ENCODE peak calls at places on chromosomes 2 and 18, in seven cellular contexts. E is fibroblast of lung; D is heart right ventricle; Q is CD4-positive, alpha-beta T cell; A is aorta; G is RWPE1; C is body of pancreas. S is an unnamed sample.

GRCh38 chr2:40041983-40042382 is 262.9 kb upstream of the THUMPD2 start:
- DNase-seq in D (no peak), E (peak), A (no peak), C (no peak), G (no peak), Q (no peak), S (no peak)

GRCh38 chr18:23616258-23616657 is 30.0 kb upstream of the NPC1 start:
- DNase-seq in G (no peak), D (no peak), C (no peak), A (no peak), E (no peak), Q (no peak), S (no peak)

GRCh38 chr2:212032536-212033219 is 505.9 kb downstream of the ERBB4 start:
- DNase-seq in Q (no peak), E (peak), C (no peak), G (no peak), D (no peak), A (no peak), S (no peak)

GRCh38 chr2:232976176-232976575 is 36.9 kb downstream of the NGEF start:
- DNase-seq in E (no peak), A (no peak), Q (no peak), G (no peak), C (no peak), D (no peak), S (no peak)

GRCh38 chr2:110116033-110116710 is 550 bp upstream of the MALL start:
- DNase-seq in G (no peak), E (peak), Q (no peak), D (no peak), C (no peak), A (peak), S (peak)

GRCh38 chr2:175732523-175732922 is 269.5 kb downstream of the LNPK start:
- DNase-seq in Q (no peak), G (no peak), D (no peak), C (no peak), E (no peak), A (no peak), S (no peak)

GRCh38 chr2:73963385-73964120 is 21.2 kb upstream of the TET3 start:
- DNase-seq in E (no peak), G (no peak), C (no peak), D (no peak), A (no peak), Q (no peak), S (no peak)

GRCh38 chr2:218223046-218223445 is 6.1 kb downstream of the ARPC2 start:
- DNase-seq in E (peak), G (no peak), D (no peak), Q (no peak), C (no peak), A (no peak), S (no peak)

GRCh38 chr2:47092465-47092864 is 62.6 kb downstream of the STPG4 start:
- DNase-seq in C (no peak), G (no peak), E (no peak), D (no peak), A (no peak), Q (no peak), S (no peak)

GRCh38 chr18:13456736-13457271 is 238.2 kb downstream of the LDLRAD4 start:
- DNase-seq in E (peak), A (no peak), G (no peak), C (no peak), Q (no peak), D (no peak), S (no peak)

GRCh38 chr2:241702405-241703127 is 727 bp downstream of the ING5 start:
- DNase-seq in E (peak), D (peak), C (peak), A (peak), G (peak), Q (peak), S (peak)

GRCh38 chr2:144460981-144461766 is 58.7 kb downstream of the ZEB2 start:
- DNase-seq in Q (no peak), D (no peak), E (peak), C (no peak), A (no peak), G (no peak), S (peak)

GRCh38 chr2:215966274-215966673 is 47.1 kb downstream of the MREG start:
- DNase-seq in C (no peak), E (no peak), D (no peak), G (no peak), Q (no peak), A (no peak), S (no peak)

GRCh38 chr18:76252880-76253279 is 242.2 kb downstream of the ZNF516 start:
- DNase-seq in Q (no peak), D (no peak), A (no peak), E (no peak), G (no peak), C (no peak), S (no peak)

GRCh38 chr2:28325173-28325566 is 67.5 kb upstream of the FOSL2 start:
- DNase-seq in C (no peak), G (no peak), A (no peak), Q (no peak), E (no peak), D (no peak), S (no peak)

GRCh38 chr2:180061085-180061484 is 54.0 kb upstream of the CWC22 start:
- DNase-seq in A (no peak), D (no peak), E (no peak), G (no peak), Q (no peak), C (no peak), S (no peak)

GRCh38 chr2:169711751-169712509 is 17.7 kb downstream of the PHOSPHO2 start:
- DNase-seq in A (no peak), E (no peak), C (no peak), Q (no peak), G (no peak), D (no peak), S (no peak)

GRCh38 chr2:169705927-169706326 is 11.7 kb downstream of the PHOSPHO2 start:
- DNase-seq in C (no peak), D (no peak), E (peak), G (no peak), Q (no peak), A (no peak), S (no peak)

GRCh38 chr2:169709970-169710369 is 15.7 kb downstream of the PHOSPHO2 start:
- DNase-seq in C (no peak), E (no peak), D (no peak), Q (no peak), G (no peak), A (no peak), S (no peak)

GRCh38 chr2:169707626-169708025 is 13.4 kb downstream of the PHOSPHO2 start:
- DNase-seq in E (no peak), Q (no peak), D (no peak), G (no peak), C (no peak), A (no peak), S (no peak)

GRCh38 chr2:169709335-169709734 is 15.1 kb downstream of the PHOSPHO2 start:
- DNase-seq in C (no peak), G (no peak), Q (no peak), A (no peak), D (no peak), E (no peak), S (no peak)
- H3K27ac ChIP-seq in C (no peak), G (no peak), Q (no peak), A (no peak), D (no peak), E (no peak), S (no peak)

DNA sequence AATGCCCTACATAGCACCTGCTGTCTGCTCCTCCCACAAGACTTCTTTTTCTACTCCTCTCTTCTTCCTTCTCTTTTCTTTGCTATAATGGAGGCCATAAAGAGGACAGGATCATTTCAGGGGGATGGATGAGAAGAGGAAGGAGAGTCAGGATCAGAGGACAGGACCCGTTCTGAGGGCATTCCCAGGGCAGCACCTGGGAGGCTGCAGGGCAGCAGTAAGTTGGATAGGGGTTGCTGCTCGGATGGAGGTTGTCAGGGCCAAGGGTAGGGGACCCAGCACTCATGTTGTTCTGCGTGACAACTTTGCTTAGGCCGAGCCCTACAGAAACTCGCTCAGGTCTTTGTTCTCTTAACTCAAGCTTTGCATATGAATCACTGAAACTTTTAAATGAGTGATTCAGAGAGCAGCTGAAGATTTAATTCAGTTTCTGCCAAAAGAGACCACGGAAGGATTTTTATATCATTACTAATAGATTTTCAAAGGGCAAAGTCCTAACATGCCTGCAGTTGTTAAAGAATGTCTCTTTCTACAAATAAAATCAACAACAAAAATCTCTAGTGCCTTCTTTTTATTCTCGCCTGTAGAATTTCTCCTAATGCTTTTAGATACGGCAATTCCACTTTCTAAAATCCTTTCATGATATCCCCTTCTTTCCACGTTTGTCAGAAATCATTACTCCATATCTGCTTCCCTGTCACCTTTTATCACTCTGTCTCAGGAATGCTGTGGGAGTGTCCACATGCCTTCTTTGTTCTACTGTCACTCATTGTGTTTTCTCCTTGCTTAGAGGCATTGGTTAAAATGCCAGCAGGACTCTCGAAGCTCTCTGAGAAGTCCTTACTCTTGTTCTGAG is 11.1 kb upstream of the GALNT5 start:
- DNase-seq in A (no peak), C (no peak), Q (no peak), G (peak), E (peak), D (no peak), S (no peak)
- H3K27ac ChIP-seq in A (no peak), C (no peak), Q (no peak), G (peak), E (peak), D (no peak), S (no peak)

GRCh38 chr2:165149439-165149838 is 54.4 kb downstream of the SCN3A start:
- DNase-seq in C (no peak), Q (no peak), G (no peak), E (no peak), D (no peak), A (no peak), S (no peak)
- H3K27ac ChIP-seq in C (no peak), Q (no peak), G (no peak), E (no peak), D (no peak), A (no peak), S (no peak)

GRCh38 chr18:58591286-58591685 is 37.6 kb downstream of the ALPK2 start:
- DNase-seq in E (no peak), C (no peak), D (no peak), G (no peak), A (no peak), Q (no peak), S (no peak)
- H3K27ac ChIP-seq in E (no peak), C (no peak), D (peak), G (no peak), A (no peak), Q (no peak), S (no peak)